ENCODE peak calls at places on chromosomes 7 and 10, in five cellular contexts. O is HEK293T, G is amniotic stem cell, X is GM04504, J is OCI-LY7. D is an unnamed sample.

GRCh38 chr7:139043823-139044812 is 8.3 kb upstream of the ZC3HAV1L start:
- DNase-seq in O (no peak), J (no peak), G (no peak), X (no peak), D (no peak)

GRCh38 chr10:69479737-69480412 is 28.6 kb downstream of the TSPAN15 start:
- DNase-seq in G (no peak), J (no peak), O (no peak), X (no peak), D (no peak)

GRCh38 chr7:101736077-101736476 is 81.3 kb upstream of the CUX1 start:
- DNase-seq in J (peak), G (no peak), X (no peak), O (no peak), D (peak)

GRCh38 chr7:73356176-73356575 is 28.2 kb downstream of the FKBP6 start:
- DNase-seq in G (no peak), O (no peak), X (no peak), J (no peak), D (no peak)

GRCh38 chr10:63703740-63704345 is 182.6 kb downstream of the REEP3 start:
- DNase-seq in O (no peak), J (no peak), X (no peak), G (no peak), D (no peak)

GRCh38 chr10:125156739-125157472 is 3.5 kb downstream of the CTBP2 start:
- DNase-seq in J (no peak), O (no peak), X (no peak), G (no peak), D (no peak)

GRCh38 chr10:48716393-48716792 is 31.7 kb downstream of the WDFY4 start:
- DNase-seq in J (no peak), G (no peak), O (no peak), X (no peak), D (peak)

GRCh38 chr10:18505719-18506118 is 145.7 kb downstream of the NSUN6 start:
- DNase-seq in X (no peak), G (no peak), O (no peak), J (no peak), D (no peak)

GRCh38 chr7:140375808-140376730 is 22.3 kb downstream of the SLC37A3 start:
- DNase-seq in X (no peak), O (no peak), J (no peak), G (no peak), D (no peak)

GRCh38 chr10:113056030-113056429 is 106.0 kb downstream of the TCF7L2 start:
- DNase-seq in G (no peak), O (no peak), J (no peak), X (no peak), D (no peak)

GRCh38 chr10:72062341-72062740 is 26.0 kb downstream of the SPOCK2 start:
- DNase-seq in J (no peak), X (no peak), G (no peak), O (no peak), D (no peak)

GRCh38 chr7:157404845-157405481 is 68.2 kb downstream of the DNAJB6 start:
- DNase-seq in J (no peak), X (peak), O (no peak), G (peak), D (no peak)

GRCh38 chr7:8295638-8296361 is 33.8 kb upstream of the ICA1 start:
- DNase-seq in J (peak), G (peak), O (peak), X (peak), D (peak)

GRCh38 chr7:40827217-40828085 is 692.6 kb downstream of the SUGCT start:
- DNase-seq in G (no peak), O (no peak), X (no peak), J (no peak), D (no peak)

GRCh38 chr10:70575874-70576802 is 26.4 kb downstream of the PRF1 start:
- DNase-seq in G (no peak), O (no peak), X (no peak), J (peak), D (peak)

GRCh38 chr7:129264534-129264933 is 39.7 kb downstream of the AHCYL2 start:
- DNase-seq in X (no peak), J (no peak), G (no peak), O (peak), D (no peak)

GRCh38 chr7:84663224-84663623 is 468.6 kb upstream of the SEMA3A start:
- DNase-seq in J (no peak), G (no peak), X (no peak), O (no peak), D (no peak)

GRCh38 chr10:110725809-110726641 is 81.9 kb downstream of the RBM20 start:
- DNase-seq in O (no peak), X (no peak), G (no peak), J (peak), D (no peak)

GRCh38 chr7:47536705-47537611 is 45.0 kb downstream of the TNS3 start:
- DNase-seq in G (peak), X (peak), J (no peak), O (no peak), D (no peak)

GRCh38 chr10:1556496-1556895 is 180.8 kb downstream of the ADARB2 start:
- DNase-seq in X (no peak), J (no peak), G (no peak), O (no peak), D (no peak)

D was measured in NAMALWA.